ENCODE peak calls at places on chromosomes 13 and 19, in ten cellular contexts. X, W, M, Y, U, E, F, Q, N and L are unnamed samples.

GRCh38 chr13:95745752-95746151 is 68.8 kb downstream of the DNAJC3 start:
- DNase-seq in U (no peak), N (no peak), F (no peak), W (no peak), M (no peak), X (no peak), Q (no peak), E (no peak), Y (no peak), L (no peak)

GRCh38 chr13:44368599-44369368 is 4.8 kb upstream of the SERP2 start:
- DNase-seq in Y (no peak), Q (no peak), E (no peak), N (no peak), F (no peak), X (no peak), U (no peak), M (no peak), W (no peak), L (no peak)

GRCh38 chr19:5128251-5128931 is 159.5 kb downstream of the KDM4B start:
- DNase-seq in M (peak; percentile 71), N (no peak), Q (no peak), F (no peak), E (peak; percentile 96), X (peak; percentile 83), Y (peak; percentile 67), U (no peak), W (no peak), L (no peak)

GRCh38 chr19:57708641-57709354 is at the start of gene ZNF154:
- DNase-seq in W (no peak), X (peak; percentile 80), N (peak; percentile 64), E (peak; percentile 36), Y (no peak), F (peak; percentile 29), M (no peak), Q (peak; percentile 64), U (peak; percentile 31), L (no peak)

GRCh38 chr13:91323349-91323748 is 24.1 kb upstream of the MIR17HG start:
- DNase-seq in F (no peak), Q (no peak), W (no peak), M (no peak), E (no peak), Y (no peak), N (no peak), U (no peak), X (no peak), L (no peak)

GRCh38 chr13:41916173-41916954 is 44.5 kb downstream of the VWA8 start:
- DNase-seq in Y (no peak), N (no peak), Q (no peak), X (peak; percentile 65), U (no peak), M (no peak), F (no peak), W (peak; percentile 82), E (no peak), L (no peak)

GRCh38 chr19:45040059-45040767 is 1.4 kb downstream of the CLASRP start:
- DNase-seq in M (no peak), N (no peak), F (no peak), Y (no peak), X (no peak), W (no peak), E (no peak), U (no peak), Q (no peak), L (no peak)

GRCh38 chr19:14434543-14435319 is 1.6 kb downstream of the PKN1 start:
- DNase-seq in E (peak; percentile 56), U (peak; percentile 10), N (no peak), W (peak; percentile 63), Y (peak; percentile 72), F (peak; percentile 66), M (peak; percentile 71), Q (peak; percentile 74), X (peak; percentile 79), L (peak; percentile 92)

GRCh38 chr13:108827637-108828036 is 198.2 kb downstream of the MYO16 start:
- DNase-seq in W (peak; percentile 42), U (no peak), F (no peak), Q (no peak), X (no peak), Y (no peak), E (peak; percentile 19), N (no peak), M (no peak), L (no peak)

GRCh38 chr19:43594710-43595604 is 977 bp downstream of the IRGQ start:
- DNase-seq in Q (peak; percentile 81), N (peak; percentile 78), X (peak; percentile 45), M (peak; percentile 56), W (peak; percentile 59), U (no peak), F (peak; percentile 52), E (peak; percentile 52), Y (no peak), L (no peak)

GRCh38 chr19:43595999-43596841 is at the start of the genes IRGQ and ZNF576:
- DNase-seq in X (peak; percentile 99), N (peak; percentile 100), Y (peak; percentile 100), E (peak; percentile 100), F (peak; percentile 100), U (peak; percentile 100), M (peak; percentile 100), W (peak; percentile 99), Q (peak; percentile 100), L (peak; percentile 99)

GRCh38 chr19:43592800-43593350 is 3.1 kb downstream of the IRGQ start:
- DNase-seq in F (no peak), U (no peak), M (no peak), N (no peak), X (no peak), Y (no peak), E (no peak), W (no peak), Q (no peak), L (no peak)

GRCh38 chr19:43595605-43595998 is 332 bp downstream of the IRGQ start:
- DNase-seq in Y (no peak), Q (no peak), M (no peak), X (no peak), U (no peak), E (no peak), N (no peak), W (no peak), F (no peak), L (no peak)

DNA sequence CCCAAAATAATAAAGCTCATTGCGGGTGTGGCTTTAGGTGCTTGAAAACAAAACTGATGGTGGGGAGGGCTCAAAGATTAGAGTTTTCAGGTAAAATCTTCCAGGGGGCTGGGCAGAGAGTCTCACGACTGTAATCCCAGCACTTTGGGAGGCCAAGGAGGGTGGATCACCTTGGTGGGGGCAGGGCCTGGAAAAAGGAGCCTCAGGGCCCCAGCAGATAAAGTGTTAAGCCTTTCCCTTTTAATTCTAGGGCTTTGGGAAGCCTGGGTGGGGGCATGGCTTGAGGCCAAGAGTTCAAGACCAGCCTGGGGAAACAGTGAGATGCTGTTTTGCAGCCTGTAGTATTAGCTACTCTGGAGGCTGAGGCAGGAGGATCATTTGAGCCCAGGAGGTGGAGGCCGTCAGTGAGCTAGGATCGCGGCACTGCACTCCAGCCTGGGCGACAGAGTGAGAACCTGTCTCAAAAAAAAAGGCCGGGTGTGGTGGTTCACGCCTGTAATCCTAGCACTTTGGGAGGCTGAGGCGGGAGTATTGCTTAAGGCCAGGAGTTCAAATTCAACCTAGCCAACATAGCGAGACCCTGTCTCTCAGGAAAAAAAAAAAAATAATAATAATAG is 1.7 kb downstream of the IRGQ start:
- DNase-seq in F (no peak), Y (no peak), X (no peak), Q (no peak), W (no peak), U (no peak), M (no peak), E (no peak), N (no peak), L (no peak)
- H3K36me3 ChIP-seq in F (peaks cover 32% of the 10 kb centered on the region), Y (no peaks in the 10 kb centered on the region), X (peaks cover 27% of the 10 kb centered on the region), Q (peaks cover 39% of the 10 kb centered on the region), W (peaks cover 8% of the 10 kb centered on the region), U (peaks cover 37% of the 10 kb centered on the region), M (peaks cover 59% of the 10 kb centered on the region), E (peaks cover 7% of the 10 kb centered on the region), N (peaks cover 12% of the 10 kb centered on the region), L (peaks cover 33% of the 10 kb centered on the region)

GRCh38 chr19:30221176-30221575 is 151.0 kb upstream of the ZNF536 start:
- DNase-seq in Q (no peak), U (no peak), F (no peak), E (no peak), X (no peak), N (no peak), W (no peak), Y (no peak), M (no peak), L (no peak)

GRCh38 chr19:30222993-30223865 is 149.0 kb upstream of the ZNF536 start:
- DNase-seq in N (no peak), Y (no peak), M (no peak), U (no peak), X (no peak), E (no peak), F (no peak), Q (no peak), W (no peak), L (no peak)

GRCh38 chr19:30224689-30225606 is 147.2 kb upstream of the ZNF536 start:
- DNase-seq in F (no peak), N (no peak), Q (no peak), E (no peak), U (no peak), Y (no peak), M (no peak), W (no peak), X (no peak), L (no peak)

GRCh38 chr19:30223866-30224688 is 148.1 kb upstream of the ZNF536 start:
- DNase-seq in U (no peak), W (no peak), Q (no peak), M (no peak), Y (no peak), F (no peak), N (no peak), X (no peak), E (no peak), L (no peak)

DNA sequence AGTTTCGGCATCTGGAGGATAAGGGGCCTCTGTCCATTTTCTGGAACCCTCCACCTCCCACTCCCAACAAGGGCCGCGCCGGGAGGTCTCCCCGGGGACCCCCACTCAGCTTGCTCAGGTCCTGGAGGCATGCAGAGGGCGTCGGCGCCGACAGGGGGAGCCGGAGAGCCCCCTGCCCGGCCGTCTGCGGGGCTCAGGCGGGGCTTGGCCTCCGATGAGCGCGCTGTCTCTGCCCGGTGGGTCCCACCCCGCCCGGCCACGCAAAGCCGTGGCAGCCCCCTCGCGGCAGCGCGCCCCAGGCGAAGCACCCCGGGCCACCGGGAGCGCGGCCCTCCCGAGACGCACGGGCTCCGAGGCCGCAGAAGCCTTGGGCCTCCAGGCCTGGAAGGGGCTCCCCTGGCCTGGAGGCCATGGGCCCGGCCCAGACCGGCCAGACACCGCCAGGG is 149.7 kb upstream of the ZNF536 start:
- DNase-seq in Q (no peak), U (no peak), Y (no peak), N (no peak), F (no peak), W (no peak), E (no peak), M (no peak), X (no peak), L (no peak)
- TF ChIP-seq CTCF in Q (peak; percentile 55), U (peak; percentile 35), Y (peak; percentile 6), N (peak; percentile 17), F (peak; percentile 4), W (peak; percentile 44), E (peak; percentile 37), M (no peak), X (peak; percentile 51), L (no peak)

GRCh38 chr19:46838160-46838559 is 12.5 kb downstream of the AP2S1 start:
- DNase-seq in Q (no peak), E (no peak), U (no peak), X (no peak), W (no peak), N (no peak), F (no peak), M (no peak), Y (no peak), L (no peak)
- H3K36me3 ChIP-seq in Q (peaks cover 38% of the 10 kb centered on the region), E (peaks cover 5% of the 10 kb centered on the region), U (peaks cover 16% of the 10 kb centered on the region), X (peaks cover 61% of the 10 kb centered on the region), W (peaks cover 15% of the 10 kb centered on the region), N (peaks cover 3% of the 10 kb centered on the region), F (peaks cover 40% of the 10 kb centered on the region), M (peaks cover 58% of the 10 kb centered on the region), Y (no peaks in the 10 kb centered on the region), L (peaks cover 21% of the 10 kb centered on the region)

GRCh38 chr19:18940791-18941627 is at the start of gene HOMER3:
- DNase-seq in Q (peak; percentile 91), X (peak; percentile 29), Y (peak; percentile 83), F (peak; percentile 78), W (no peak), N (peak; percentile 85), E (peak; percentile 79), M (peak; percentile 86), U (peak; percentile 57), L (no peak)
- TF ChIP-seq CTCF in Q (no peak), X (peak; percentile 56), Y (no peak), F (no peak), W (peak; percentile 48), N (no peak), E (peak; percentile 20), M (no peak), U (peak; percentile 65), L (no peak)